ENCODE peak calls at places on chromosome 5, in eight cellular contexts. G, O, C, T, J, E, P and N are unnamed samples.
A peak's percentile ranks its signal among the peaks of the same experiment; 100 is the strongest.

GRCh38 chr5:141866111-141866510 is 12.1 kb downstream of the PCDH1 start:
- DNase-seq in P (no peak), J (no peak), O (peak; percentile 80), T (no peak), E (no peak), G (peak; percentile 96), C (peak; percentile 94), N (no peak)

GRCh38 chr5:13510616-13511015 is 433.9 kb downstream of the DNAH5 start:
- DNase-seq in G (no peak), T (no peak), C (no peak), J (no peak), E (no peak), P (no peak), O (peak; percentile 95), N (no peak)

GRCh38 chr5:3694819-3695218 is 99.2 kb downstream of the IRX1 start:
- DNase-seq in G (no peak), E (no peak), O (peak; percentile 65), J (no peak), C (no peak), T (no peak), P (no peak), N (no peak)

GRCh38 chr5:112270299-112271293 is 148.5 kb downstream of the EPB41L4A start:
- DNase-seq in P (no peak), T (no peak), O (peak; percentile 37), E (no peak), C (no peak), G (no peak), J (peak; percentile 5), N (peak; percentile 3)

GRCh38 chr5:13745508-13745907 is 199.0 kb downstream of the DNAH5 start:
- DNase-seq in O (peak; percentile 74), E (no peak), C (no peak), T (peak; percentile 15), J (peak; percentile 29), P (no peak), G (no peak), N (peak; percentile 31)

GRCh38 chr5:172420215-172420934 is 34.0 kb downstream of the SH3PXD2B start:
- DNase-seq in C (peak; percentile 83), J (peak; percentile 87), G (peak; percentile 94), E (peak; percentile 93), O (peak; percentile 99), T (no peak), P (no peak), N (peak; percentile 99)

GRCh38 chr5:136907371-136907770 is 542.0 kb upstream of the TRPC7 start:
- DNase-seq in C (no peak), E (no peak), G (no peak), T (no peak), O (no peak), J (no peak), P (no peak), N (no peak)

GRCh38 chr5:127723571-127723970 is 20.4 kb downstream of the CCDC192 start:
- DNase-seq in J (peak; percentile 50), C (no peak), O (peak; percentile 24), P (peak; percentile 12), T (no peak), G (peak; percentile 59), E (no peak), N (peak; percentile 45)

GRCh38 chr5:884345-885126 is 8.1 kb downstream of the BRD9 start:
- DNase-seq in G (no peak), O (no peak), E (no peak), J (no peak), P (no peak), C (no peak), T (no peak), N (no peak)

DNA sequence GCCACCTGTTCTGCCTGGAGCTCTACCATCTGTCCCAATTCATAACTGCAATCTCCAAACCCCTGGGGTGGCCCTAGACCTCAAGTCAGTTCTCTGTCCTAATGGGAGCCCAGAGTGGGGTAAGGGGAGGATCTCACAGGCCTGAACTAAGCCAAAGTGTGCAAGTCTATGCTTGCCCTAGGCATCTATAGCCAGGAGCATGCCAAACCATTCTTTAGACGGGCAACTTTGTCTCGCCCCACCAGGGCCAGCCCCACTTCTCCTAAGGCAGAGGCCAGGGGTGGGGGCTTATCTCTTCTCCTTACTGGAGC is 3.3 kb downstream of the ACSL6 start:
- DNase-seq in P (no peak), G (no peak), T (no peak), O (peak; percentile 72), J (no peak), C (peak; percentile 9), E (no peak), N (no peak)
- TF ChIP-seq CTCF in P (no peak), G (no peak), T (peak; percentile 50), O (no peak), J (no peak), C (peak; percentile 1), E (no peak), N (no peak)

GRCh38 chr5:126369995-126370731 is 53.0 kb upstream of the GRAMD2B start:
- DNase-seq in P (no peak), C (peak; percentile 46), T (no peak), G (no peak), O (peak; percentile 47), J (peak; percentile 49), E (no peak), N (no peak)
- H3K4me3 ChIP-seq in P (no peak overlapping the region), C (no peak overlapping the region), T (no peak overlapping the region), G (no peak overlapping the region), O (no peak overlapping the region), J (no peak overlapping the region), E (no peak overlapping the region), N (no peak overlapping the region)

GRCh38 chr5:10069781-10070313 is 179.8 kb downstream of the ATPSCKMT start:
- DNase-seq in C (no peak), O (no peak), P (no peak), J (no peak), E (no peak), G (no peak), T (no peak), N (no peak)
- TF ChIP-seq CTCF in C (no peak), O (no peak), P (no peak), J (no peak), E (no peak), G (no peak), T (no peak), N (no peak)

DNA sequence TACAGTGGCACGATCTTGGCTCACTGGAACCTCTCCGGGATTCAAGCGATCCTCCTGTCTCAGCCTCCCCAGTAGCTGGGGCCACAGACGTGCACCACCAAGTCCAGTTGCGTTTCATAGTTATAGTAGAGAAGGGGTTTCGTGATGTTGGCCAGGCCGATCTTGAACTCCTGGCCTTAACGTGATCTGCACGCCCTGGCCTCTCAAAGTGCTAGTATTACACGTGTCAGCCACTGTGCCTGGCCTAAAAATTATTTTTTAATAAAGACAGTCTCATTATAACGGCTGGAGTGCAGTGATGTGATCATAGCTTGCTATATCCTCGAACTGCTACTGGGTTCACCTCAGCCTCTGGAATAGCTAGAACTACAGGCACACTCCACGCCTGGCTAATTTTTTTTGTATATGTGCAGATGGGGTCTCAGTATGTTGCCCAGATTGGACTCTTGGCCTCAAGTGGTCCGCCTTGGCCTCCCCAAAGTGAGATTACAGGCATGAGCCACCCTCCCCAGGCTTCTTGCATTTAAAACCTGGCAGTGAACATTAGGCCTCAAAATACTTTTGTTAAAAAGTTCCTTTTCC is 4.4 kb downstream of the NPM1 start:
- DNase-seq in J (no peak), G (no peak), C (no peak), P (no peak), O (no peak), E (no peak), T (no peak), N (no peak)
- H3K4me3 ChIP-seq in J (no peak overlapping the region), G (no peak overlapping the region), C (no peak overlapping the region), P (peak overlapping the region; percentile 98), O (no peak overlapping the region), E (no peak overlapping the region), T (peak overlapping the region; percentile 93), N (no peak overlapping the region)

GRCh38 chr5:103441523-103441922 is 121.1 kb downstream of the NUDT12 start:
- DNase-seq in T (no peak), O (no peak), C (no peak), E (no peak), J (no peak), P (no peak), G (no peak), N (no peak)
- TF ChIP-seq CTCF in T (peak; percentile 19), O (peak; percentile 16), C (no peak), E (no peak), J (no peak), P (peak; percentile 11), G (no peak), N (peak; percentile 10)

GRCh38 chr5:146337928-146338327 is 711 bp upstream of the POU4F3 start:
- DNase-seq in O (no peak), T (no peak), E (no peak), G (no peak), J (no peak), C (no peak), P (no peak), N (no peak)
- H3K4me3 ChIP-seq in O (no peak overlapping the region), T (no peak overlapping the region), E (no peak overlapping the region), G (no peak overlapping the region), J (no peak overlapping the region), C (no peak overlapping the region), P (no peak overlapping the region), N (no peak overlapping the region)